ENCODE peak calls at places on chromosomes 13 and 19, in ten cellular contexts. T is fibroblast of lung, M is GM12878, N is neuronal stem cell, D is H9, V is astrocyte, G is neural progenitor cell, X is PC-3, S is IMR-90, E is K562. U is an unnamed sample.

GRCh38 chr13:99982021-99982740 is 597 bp downstream of the ZIC2 start:
- DNase-seq in M (no peak), E (no peak), G (peak; percentile 77), D (no peak), T (no peak), V (no peak), N (no peak), S (no peak), X (no peak), U (peak; percentile 52)

GRCh38 chr13:20405691-20406090 is 120.0 kb downstream of the CRYL1 start:
- DNase-seq in T (no peak), G (peak; percentile 72), M (no peak), E (no peak), S (no peak), D (peak; percentile 69), X (no peak), N (peak; percentile 29), V (no peak), U (no peak)

GRCh38 chr13:31982124-31982523 is 49.5 kb upstream of the FRY start:
- DNase-seq in T (no peak), V (peak; percentile 27), X (no peak), E (no peak), M (no peak), N (no peak), S (no peak), D (no peak), G (no peak), U (peak; percentile 29)

GRCh38 chr13:106612688-106613087 is 44.8 kb upstream of the ARGLU1 start:
- DNase-seq in D (no peak), M (no peak), E (no peak), N (no peak), X (no peak), V (no peak), T (peak; percentile 61), G (no peak), S (peak; percentile 59), U (peak; percentile 6)

GRCh38 chr19:50728084-50728737 is 5.0 kb downstream of the CLEC11A start:
- DNase-seq in N (peak; percentile 90), G (peak; percentile 95), E (peak; percentile 95), T (peak; percentile 73), X (no peak), D (peak; percentile 99), V (no peak), S (peak; percentile 75), M (no peak), U (peak; percentile 77)

GRCh38 chr13:52906122-52906903 is 57.9 kb upstream of the PCDH8 start:
- DNase-seq in T (no peak), M (no peak), E (no peak), D (peak; percentile 51), V (no peak), S (no peak), N (no peak), G (no peak), X (no peak), U (no peak)

GRCh38 chr13:46041335-46041934 is 11.1 kb downstream of the ZC3H13 start:
- DNase-seq in S (peak; percentile 66), G (no peak), D (no peak), T (peak; percentile 79), E (no peak), V (peak; percentile 53), N (no peak), M (no peak), X (no peak), U (peak; percentile 70)

GRCh38 chr19:39923862-39924261 is 10.6 kb downstream of the FCGBP start:
- DNase-seq in E (no peak), G (no peak), X (no peak), D (no peak), N (no peak), S (no peak), V (no peak), T (no peak), M (no peak), U (no peak)

GRCh38 chr19:31461814-31462539 is 112.7 kb upstream of the TSHZ3 start:
- DNase-seq in X (no peak), M (no peak), D (no peak), G (no peak), S (no peak), T (peak; percentile 25), N (no peak), E (no peak), V (peak; percentile 6), U (peak; percentile 42)

GRCh38 chr19:13001502-13002388 is 6.5 kb downstream of the NFIX start:
- DNase-seq in T (peak; percentile 77), M (no peak), X (no peak), V (peak; percentile 72), N (no peak), S (no peak), E (no peak), D (no peak), G (no peak), U (peak; percentile 82)

GRCh38 chr19:16381756-16382401 is 57.3 kb downstream of the KLF2 start:
- DNase-seq in E (no peak), S (no peak), D (no peak), N (no peak), X (no peak), T (peak; percentile 57), M (no peak), G (no peak), V (no peak), U (peak; percentile 97)

GRCh38 chr13:73058741-73059459 is at the start of gene KLF5:
- DNase-seq in E (peak; percentile 95), G (peak; percentile 98), T (peak; percentile 85), V (peak; percentile 87), X (peak; percentile 96), N (peak; percentile 94), D (peak; percentile 97), M (peak; percentile 48), S (peak; percentile 89), U (peak; percentile 98)

GRCh38 chr19:32653626-32653968 is 21.4 kb downstream of the ANKRD27 start:
- DNase-seq in M (no peak), N (no peak), V (no peak), D (no peak), E (no peak), G (no peak), T (no peak), X (no peak), S (no peak), U (no peak)

GRCh38 chr13:40430234-40430633 is 236.2 kb downstream of the FOXO1 start:
- DNase-seq in V (no peak), X (no peak), T (no peak), S (no peak), N (no peak), G (peak; percentile 73), D (no peak), E (no peak), M (no peak), U (no peak)

GRCh38 chr13:44218501-44219240 is 155.0 kb upstream of the SERP2 start:
- DNase-seq in X (peak; percentile 67), E (no peak), T (peak; percentile 74), G (no peak), N (no peak), V (no peak), D (no peak), S (no peak), M (no peak), U (no peak)

GRCh38 chr13:44220948-44221347 is 152.7 kb upstream of the SERP2 start:
- DNase-seq in N (no peak), X (no peak), D (no peak), G (peak; percentile 33), M (no peak), T (no peak), S (no peak), V (no peak), E (no peak), U (no peak)

GRCh38 chr13:44223785-44224432 is 149.7 kb upstream of the SERP2 start:
- DNase-seq in V (no peak), D (no peak), G (no peak), M (no peak), S (no peak), N (no peak), T (no peak), X (no peak), E (no peak), U (no peak)

GRCh38 chr13:44221657-44222056 is 152.0 kb upstream of the SERP2 start:
- DNase-seq in S (no peak), T (no peak), V (no peak), N (no peak), X (no peak), D (no peak), G (no peak), M (no peak), E (no peak), U (no peak)

GRCh38 chr13:44219808-44220544 is 153.6 kb upstream of the SERP2 start:
- DNase-seq in G (no peak), E (no peak), S (peak; percentile 93), N (no peak), D (no peak), M (no peak), T (peak; percentile 68), X (peak; percentile 87), V (peak; percentile 92), U (peak; percentile 48)
- H3K27ac ChIP-seq in G (no peak overlapping the region), E (no peak overlapping the region), S (no peak overlapping the region), N (no peak overlapping the region), D (no peak overlapping the region), M (no peak overlapping the region), T (peak overlapping the region; percentile 67), X (peak overlapping the region; percentile 93), V (peak overlapping the region; percentile 67), U (no peak overlapping the region)

DNA sequence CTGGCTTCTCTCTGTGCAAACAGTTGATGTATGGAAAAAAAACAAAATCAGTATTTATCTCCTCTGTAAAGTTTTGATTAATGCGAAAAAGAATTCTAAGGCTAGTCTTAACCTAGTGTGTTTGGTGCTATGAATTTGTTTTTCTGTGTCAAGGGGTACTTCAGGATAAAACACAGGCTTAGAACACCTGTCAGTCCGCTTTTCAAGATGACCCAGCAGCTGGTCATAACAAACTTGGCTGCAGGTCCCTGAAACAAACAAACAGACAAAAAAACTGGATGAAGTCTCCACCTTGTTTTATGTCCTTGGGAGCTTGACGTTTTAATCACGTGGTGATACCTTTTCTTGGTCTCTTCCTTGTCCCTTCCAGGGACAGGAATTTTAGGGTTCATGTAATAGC is 689.3 kb downstream of the UQCRFS1 start:
- DNase-seq in X (no peak), M (no peak), T (no peak), S (no peak), D (no peak), E (no peak), V (no peak), N (no peak), G (no peak), U (no peak)
- H3K9me3 ChIP-seq in X (no peaks in the 10 kb centered on the region), M (no peaks in the 10 kb centered on the region), T (no peaks in the 10 kb centered on the region), S (peaks cover 10% of the 10 kb centered on the region), D (no peaks in the 10 kb centered on the region), E (no peaks in the 10 kb centered on the region), V (no peaks in the 10 kb centered on the region), N (no peaks in the 10 kb centered on the region), G (no peaks in the 10 kb centered on the region), U (no peaks in the 10 kb centered on the region)

GRCh38 chr19:11027381-11027780 is 61.9 kb upstream of the LDLR start:
- DNase-seq in V (no peak), X (no peak), E (no peak), M (no peak), T (no peak), N (no peak), S (no peak), D (no peak), G (no peak), U (no peak)
- H2AFZ ChIP-seq in V (no peak overlapping the region), X (no peak overlapping the region), E (no peak overlapping the region), M (no peak overlapping the region), T (no peak overlapping the region), N (no peak overlapping the region), S (no peak overlapping the region), D (no peak overlapping the region), G (no peak overlapping the region), U (no peak overlapping the region)

DNA sequence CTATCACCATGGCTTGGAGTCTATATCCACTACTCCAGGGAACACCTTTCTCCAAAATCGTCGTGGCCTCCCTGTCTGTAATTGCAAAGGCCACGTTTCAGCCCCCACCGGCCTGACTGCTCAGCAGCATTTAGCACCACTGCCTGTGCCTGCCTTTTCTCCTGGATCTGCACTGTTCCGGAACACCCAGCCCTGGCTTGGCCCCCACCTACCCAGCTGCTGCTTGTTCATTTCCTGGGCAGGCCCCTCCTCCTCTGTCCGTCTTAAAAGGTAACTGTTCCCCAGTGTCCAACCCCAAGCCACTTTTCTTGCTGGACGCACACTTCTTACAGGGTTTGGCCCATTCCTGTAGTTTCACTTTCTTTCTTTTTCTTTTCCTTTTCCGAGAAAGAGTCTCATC is 8.5 kb upstream of the SYT5 start:
- DNase-seq in V (no peak), E (no peak), N (no peak), S (no peak), X (no peak), G (no peak), T (no peak), M (no peak), D (no peak), U (no peak)
- H3K27ac ChIP-seq in V (peak overlapping the region; percentile 54), E (peak overlapping the region; percentile 25), N (no peak overlapping the region), S (no peak overlapping the region), X (peak overlapping the region; percentile 89), G (no peak overlapping the region), T (no peak overlapping the region), M (no peak overlapping the region), D (no peak overlapping the region), U (peak overlapping the region; percentile 89)

U was measured in GM23248.